ENCODE peak calls at places on chromosomes 16 and 17, in six cellular contexts. T is iPS-NIHi11, Q is HFF-Myc, L is neural progenitor cell, V is AG09319, X is mucosa of gallbladder. Z is an unnamed sample.

GRCh38 chr17:77503916-77504651 is 363.3 kb downstream of the SEC14L1 start:
- DNase-seq in X (no peak), V (no peak), Q (no peak), T (peak), L (no peak), Z (no peak)

GRCh38 chr16:30031477-30031918 is 427 bp upstream of the TLCD3B start:
- DNase-seq in Q (no peak), T (no peak), V (no peak), X (no peak), L (no peak), Z (no peak)

GRCh38 chr16:63530208-63530607 is 1494.0 kb upstream of the CDH8 start:
- DNase-seq in T (peak), V (no peak), X (no peak), Q (no peak), L (peak), Z (no peak)

GRCh38 chr17:27906623-27907022 is 13.5 kb upstream of the LYRM9 start:
- DNase-seq in X (no peak), L (no peak), V (no peak), T (no peak), Q (no peak), Z (no peak)

GRCh38 chr16:11329080-11329491 is 16.2 kb upstream of the RMI2 start:
- DNase-seq in X (no peak), T (peak), Q (no peak), L (peak), V (no peak), Z (no peak)

GRCh38 chr16:396605-397004 is 394 bp upstream of the NME4 start:
- DNase-seq in L (peak), X (no peak), Q (no peak), V (no peak), T (no peak), Z (no peak)

GRCh38 chr16:4384497-4384896 is 12.8 kb downstream of the VASN start:
- DNase-seq in Q (no peak), L (no peak), T (no peak), X (no peak), V (peak), Z (no peak)

GRCh38 chr17:8006836-8007680 is 4.6 kb downstream of the GUCY2D start:
- DNase-seq in X (no peak), Q (no peak), T (no peak), V (no peak), L (no peak), Z (no peak)

GRCh38 chr17:83181991-83182619 is 102.7 kb downstream of the METRNL start:
- DNase-seq in X (peak), Q (no peak), V (no peak), T (no peak), L (no peak), Z (no peak)

GRCh38 chr17:8121531-8122390 is 2.1 kb downstream of the HES7 start:
- DNase-seq in X (no peak), Q (no peak), V (no peak), L (peak), T (peak), Z (no peak)

GRCh38 chr17:44779211-44780025 is 20.6 kb downstream of the ADAM11 start:
- DNase-seq in Q (no peak), V (peak), X (peak), T (peak), L (peak), Z (peak)

GRCh38 chr16:50599494-50599893 is 51.3 kb downstream of the NKD1 start:
- DNase-seq in T (no peak), L (no peak), X (no peak), Q (no peak), V (no peak), Z (no peak)

GRCh38 chr16:28846080-28846932 is at the start of gene TUFM:
- DNase-seq in T (peak), V (peak), Q (peak), X (peak), L (peak), Z (peak)

GRCh38 chr16:4316732-4317461 is 1.0 kb downstream of the GLIS2 start:
- DNase-seq in V (no peak), X (no peak), Q (no peak), T (peak), L (no peak), Z (no peak)

GRCh38 chr17:17545031-17545820 is 46.3 kb downstream of the PEMT start:
- DNase-seq in L (no peak), T (no peak), V (no peak), Q (no peak), X (no peak), Z (no peak)

GRCh38 chr16:26005336-26005735 is 313.6 kb downstream of the HS3ST4 start:
- DNase-seq in Q (no peak), V (no peak), T (no peak), L (no peak), X (no peak), Z (no peak)

GRCh38 chr16:57535680-57536305 is 578 bp downstream of the CCDC102A start:
- DNase-seq in V (peak), X (peak), L (peak), Q (peak), T (peak), Z (peak)

GRCh38 chr17:40727447-40728231 is 24.1 kb upstream of the KRT24 start:
- DNase-seq in Q (no peak), X (no peak), V (peak), L (no peak), T (no peak), Z (peak)

GRCh38 chr17:57939797-57940196 is 15.4 kb downstream of the CUEDC1 start:
- DNase-seq in V (no peak), T (no peak), L (no peak), Q (no peak), X (no peak), Z (no peak)

GRCh38 chr17:82548681-82549303 is 29.3 kb downstream of the FOXK2 start:
- DNase-seq in X (peak), Q (no peak), V (no peak), T (no peak), L (no peak), Z (no peak)

GRCh38 chr17:43517615-43518386 is 28.3 kb downstream of the ETV4 start:
- DNase-seq in V (no peak), X (no peak), T (no peak), Q (no peak), L (no peak), Z (no peak)

GRCh38 chr16:80993293-80993691 is 13.4 kb downstream of the CMC2 start:
- DNase-seq in X (peak), V (peak), T (no peak), L (no peak), Q (peak), Z (peak)

GRCh38 chr17:81053043-81053970 is 18.4 kb downstream of the BAIAP2 start:
- DNase-seq in L (no peak), Q (no peak), V (no peak), T (no peak), X (no peak), Z (no peak)

GRCh38 chr17:72590382-72590781 is 469.6 kb downstream of the SOX9 start:
- DNase-seq in Q (no peak), X (no peak), L (no peak), T (no peak), V (peak), Z (no peak)

Z was measured in AG04450.